ENCODE peak calls at places on chromosome 6, in six cellular contexts. One of them, this sample, is unnamed.

GRCh38 chr6:4853782-4854511 is 77.7 kb downstream of the CDYL start:
- DNase-seq in activated CD8-positive, alpha-beta T cell treated with anti-CD3 and anti-CD28 coated beads for 36 hours: peak
- DNase-seq in fibroblast of lung: no peak
- DNase-seq in omental fat pad: no peak
- DNase-seq in CD4-positive, alpha-beta T cell: no peak
- DNase-seq in AG04450: no peak
- DNase-seq in this sample: no peak

GRCh38 chr6:76876922-76877553 is 586.3 kb downstream of the HTR1B start:
- DNase-seq in activated CD8-positive, alpha-beta T cell treated with anti-CD3 and anti-CD28 coated beads for 36 hours: no peak
- DNase-seq in fibroblast of lung: peak
- DNase-seq in omental fat pad: no peak
- DNase-seq in CD4-positive, alpha-beta T cell: no peak
- DNase-seq in AG04450: no peak
- DNase-seq in this sample: no peak

GRCh38 chr6:44097782-44098317 is 29.4 kb downstream of the MRPL14 start:
- DNase-seq in activated CD8-positive, alpha-beta T cell treated with anti-CD3 and anti-CD28 coated beads for 36 hours: no peak
- DNase-seq in fibroblast of lung: no peak
- DNase-seq in omental fat pad: no peak
- DNase-seq in CD4-positive, alpha-beta T cell: no peak
- DNase-seq in AG04450: no peak
- DNase-seq in this sample: no peak

GRCh38 chr6:161949531-161949930 is 675.7 kb upstream of the AGPAT4 start:
- DNase-seq in activated CD8-positive, alpha-beta T cell treated with anti-CD3 and anti-CD28 coated beads for 36 hours: no peak
- DNase-seq in fibroblast of lung: no peak
- DNase-seq in omental fat pad: no peak
- DNase-seq in CD4-positive, alpha-beta T cell: no peak
- DNase-seq in AG04450: no peak
- DNase-seq in this sample: no peak

GRCh38 chr6:3324262-3324942 is 65.7 kb downstream of the PSMG4 start:
- DNase-seq in activated CD8-positive, alpha-beta T cell treated with anti-CD3 and anti-CD28 coated beads for 36 hours: peak
- DNase-seq in fibroblast of lung: peak
- DNase-seq in omental fat pad: no peak
- DNase-seq in CD4-positive, alpha-beta T cell: no peak
- DNase-seq in AG04450: peak
- DNase-seq in this sample: no peak

GRCh38 chr6:75794351-75794846 is 45.4 kb downstream of the MYO6 start:
- DNase-seq in activated CD8-positive, alpha-beta T cell treated with anti-CD3 and anti-CD28 coated beads for 36 hours: no peak
- DNase-seq in fibroblast of lung: no peak
- DNase-seq in omental fat pad: no peak
- DNase-seq in CD4-positive, alpha-beta T cell: no peak
- DNase-seq in AG04450: no peak
- DNase-seq in this sample: no peak

GRCh38 chr6:154874684-154875594 is 120.2 kb upstream of the TIAM2 start:
- DNase-seq in activated CD8-positive, alpha-beta T cell treated with anti-CD3 and anti-CD28 coated beads for 36 hours: no peak
- DNase-seq in fibroblast of lung: no peak
- DNase-seq in omental fat pad: no peak
- DNase-seq in CD4-positive, alpha-beta T cell: no peak
- DNase-seq in AG04450: no peak
- DNase-seq in this sample: no peak

GRCh38 chr6:43707767-43708166 is 20.2 kb upstream of the MRPS18A start:
- DNase-seq in activated CD8-positive, alpha-beta T cell treated with anti-CD3 and anti-CD28 coated beads for 36 hours: no peak
- DNase-seq in fibroblast of lung: no peak
- DNase-seq in omental fat pad: no peak
- DNase-seq in CD4-positive, alpha-beta T cell: no peak
- DNase-seq in AG04450: no peak
- DNase-seq in this sample: no peak

GRCh38 chr6:147507162-147508072 is 1.1 kb upstream of the SAMD5 start:
- DNase-seq in activated CD8-positive, alpha-beta T cell treated with anti-CD3 and anti-CD28 coated beads for 36 hours: no peak
- DNase-seq in fibroblast of lung: no peak
- DNase-seq in omental fat pad: no peak
- DNase-seq in CD4-positive, alpha-beta T cell: no peak
- DNase-seq in AG04450: no peak
- DNase-seq in this sample: no peak

GRCh38 chr6:89566930-89567634 is 71.5 kb downstream of the LYRM2 start:
- DNase-seq in activated CD8-positive, alpha-beta T cell treated with anti-CD3 and anti-CD28 coated beads for 36 hours: no peak
- DNase-seq in fibroblast of lung: no peak
- DNase-seq in omental fat pad: no peak
- DNase-seq in CD4-positive, alpha-beta T cell: no peak
- DNase-seq in AG04450: no peak
- DNase-seq in this sample: no peak

GRCh38 chr6:558089-558488 is 98.8 kb downstream of the HUS1B start:
- DNase-seq in activated CD8-positive, alpha-beta T cell treated with anti-CD3 and anti-CD28 coated beads for 36 hours: no peak
- DNase-seq in fibroblast of lung: peak
- DNase-seq in omental fat pad: no peak
- DNase-seq in CD4-positive, alpha-beta T cell: no peak
- DNase-seq in AG04450: no peak
- DNase-seq in this sample: no peak
- TF ChIP-seq CTCF in activated CD8-positive, alpha-beta T cell treated with anti-CD3 and anti-CD28 coated beads for 36 hours: peak
- TF ChIP-seq CTCF in fibroblast of lung: peak
- TF ChIP-seq CTCF in omental fat pad: no peak
- TF ChIP-seq CTCF in CD4-positive, alpha-beta T cell: peak
- TF ChIP-seq CTCF in AG04450: peak
- TF ChIP-seq CTCF in this sample: no peak

DNA sequence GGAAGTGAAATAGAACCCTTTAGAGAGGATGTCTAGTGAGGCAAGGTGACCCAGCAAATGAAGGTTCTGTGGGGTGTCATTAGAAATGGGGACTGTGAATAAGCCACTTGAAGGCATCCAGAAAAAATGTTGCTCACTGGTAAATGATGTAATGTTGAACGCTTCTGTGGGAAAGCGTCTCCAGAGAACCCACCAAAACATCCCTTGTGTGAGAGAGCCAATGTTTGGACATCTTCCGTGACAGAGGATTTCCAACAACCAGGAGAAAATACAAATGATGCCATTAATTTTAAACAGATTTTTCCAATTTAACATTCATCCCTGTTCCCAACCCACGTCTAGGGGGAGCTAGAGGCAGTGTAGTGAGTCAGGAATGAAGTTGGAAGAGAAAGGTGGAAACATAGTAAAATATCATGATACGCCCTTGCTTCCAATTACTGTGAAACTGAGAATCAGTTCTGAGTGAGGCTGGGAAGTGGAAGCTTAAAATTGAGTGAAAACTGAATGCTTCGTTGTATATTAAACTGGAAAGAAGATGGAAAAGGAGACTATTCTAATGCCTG is 584.2 kb downstream of the CD109 start:
- DNase-seq in activated CD8-positive, alpha-beta T cell treated with anti-CD3 and anti-CD28 coated beads for 36 hours: no peak
- DNase-seq in fibroblast of lung: no peak
- DNase-seq in omental fat pad: no peak
- DNase-seq in CD4-positive, alpha-beta T cell: no peak
- DNase-seq in AG04450: no peak
- DNase-seq in this sample: no peak
- TF ChIP-seq CTCF in activated CD8-positive, alpha-beta T cell treated with anti-CD3 and anti-CD28 coated beads for 36 hours: no peak
- TF ChIP-seq CTCF in fibroblast of lung: no peak
- TF ChIP-seq CTCF in omental fat pad: no peak
- TF ChIP-seq CTCF in CD4-positive, alpha-beta T cell: no peak
- TF ChIP-seq CTCF in AG04450: peak
- TF ChIP-seq CTCF in this sample: peak

GRCh38 chr6:40456390-40457013 is 130.7 kb downstream of the LRFN2 start:
- DNase-seq in activated CD8-positive, alpha-beta T cell treated with anti-CD3 and anti-CD28 coated beads for 36 hours: no peak
- DNase-seq in fibroblast of lung: no peak
- DNase-seq in omental fat pad: no peak
- DNase-seq in CD4-positive, alpha-beta T cell: no peak
- DNase-seq in AG04450: no peak
- DNase-seq in this sample: no peak
- TF ChIP-seq CTCF in activated CD8-positive, alpha-beta T cell treated with anti-CD3 and anti-CD28 coated beads for 36 hours: no peak
- TF ChIP-seq CTCF in fibroblast of lung: no peak
- TF ChIP-seq CTCF in omental fat pad: no peak
- TF ChIP-seq CTCF in CD4-positive, alpha-beta T cell: no peak
- TF ChIP-seq CTCF in AG04450: no peak
- TF ChIP-seq CTCF in this sample: no peak

DNA sequence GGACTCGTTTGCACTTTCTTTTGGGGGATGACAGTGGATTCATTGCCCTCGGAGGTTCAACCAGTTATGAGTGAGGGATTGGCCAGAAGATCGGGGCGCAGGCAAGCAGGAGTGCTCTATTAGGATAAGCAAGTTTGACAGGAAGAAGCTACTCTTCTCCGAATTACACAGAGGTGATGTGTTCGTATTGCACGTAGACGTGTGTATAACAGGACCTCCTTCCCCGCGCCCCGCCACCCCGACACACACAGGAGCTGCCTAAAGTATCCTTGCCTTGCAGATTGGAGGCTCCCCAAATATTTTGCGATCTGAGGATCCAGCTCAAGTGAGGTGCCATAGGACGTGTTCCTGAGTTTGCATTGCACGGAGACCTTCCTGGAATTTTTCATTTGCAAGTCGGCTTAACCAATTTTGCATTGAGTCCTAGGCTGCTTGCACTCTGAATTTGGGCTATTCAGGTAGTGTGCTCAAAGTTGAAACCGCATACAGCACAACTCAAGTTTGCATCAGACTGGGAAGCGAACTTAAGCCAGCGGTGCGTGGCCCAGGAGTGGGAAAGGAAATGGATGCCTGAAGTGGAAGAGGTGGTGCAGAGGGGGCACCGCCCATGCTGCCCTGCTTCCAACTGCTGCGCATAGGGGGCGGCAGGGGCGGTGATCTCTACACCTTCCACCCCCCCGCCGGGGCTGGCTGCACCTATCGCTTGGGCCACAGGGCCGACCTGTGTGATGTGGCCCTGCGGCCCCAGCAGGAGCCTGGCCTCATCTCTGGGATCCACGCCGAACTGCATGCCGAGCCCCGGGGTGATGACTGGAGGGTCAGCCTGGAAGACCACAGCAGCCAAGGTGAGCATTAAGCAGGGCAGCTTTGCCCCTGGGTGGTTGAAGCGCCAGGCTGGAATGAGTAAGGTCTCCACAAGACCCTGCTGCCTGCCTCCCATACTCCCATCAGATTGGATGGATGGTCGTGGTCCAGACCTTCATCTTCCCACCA is 770 bp downstream of the TCF19 start:
- DNase-seq in activated CD8-positive, alpha-beta T cell treated with anti-CD3 and anti-CD28 coated beads for 36 hours: peak
- DNase-seq in fibroblast of lung: peak
- DNase-seq in omental fat pad: no peak
- DNase-seq in CD4-positive, alpha-beta T cell: no peak
- DNase-seq in AG04450: no peak
- DNase-seq in this sample: no peak
- TF ChIP-seq CTCF in activated CD8-positive, alpha-beta T cell treated with anti-CD3 and anti-CD28 coated beads for 36 hours: no peak
- TF ChIP-seq CTCF in fibroblast of lung: no peak
- TF ChIP-seq CTCF in omental fat pad: no peak
- TF ChIP-seq CTCF in CD4-positive, alpha-beta T cell: no peak
- TF ChIP-seq CTCF in AG04450: no peak
- TF ChIP-seq CTCF in this sample: no peak

DNA sequence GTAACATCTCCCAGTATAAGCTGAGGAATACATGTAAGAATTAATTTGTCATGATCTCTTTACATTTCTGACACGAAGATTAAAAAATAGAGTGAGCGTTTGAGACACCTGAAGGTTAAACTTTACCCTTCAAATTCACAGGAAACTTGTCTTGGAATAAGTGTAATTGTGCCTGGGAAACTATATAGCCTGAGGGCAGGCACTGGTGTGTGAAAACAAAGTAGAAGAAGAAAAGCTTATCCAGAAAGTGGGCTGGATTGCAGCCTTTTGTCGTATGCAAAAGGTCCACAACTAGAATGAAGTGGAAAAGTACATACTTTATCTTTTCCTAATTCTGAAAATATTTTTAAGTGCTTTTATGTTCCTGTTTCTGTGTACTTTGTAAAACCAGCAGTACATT is 275.7 kb upstream of the TCF21 start:
- DNase-seq in activated CD8-positive, alpha-beta T cell treated with anti-CD3 and anti-CD28 coated beads for 36 hours: no peak
- DNase-seq in fibroblast of lung: no peak
- DNase-seq in omental fat pad: no peak
- DNase-seq in CD4-positive, alpha-beta T cell: no peak
- DNase-seq in AG04450: no peak
- DNase-seq in this sample: no peak
- TF ChIP-seq CTCF in activated CD8-positive, alpha-beta T cell treated with anti-CD3 and anti-CD28 coated beads for 36 hours: no peak
- TF ChIP-seq CTCF in fibroblast of lung: no peak
- TF ChIP-seq CTCF in omental fat pad: no peak
- TF ChIP-seq CTCF in CD4-positive, alpha-beta T cell: no peak
- TF ChIP-seq CTCF in AG04450: no peak
- TF ChIP-seq CTCF in this sample: no peak

GRCh38 chr6:20403766-20404640 is 2.3 kb downstream of the E2F3 start:
- DNase-seq in activated CD8-positive, alpha-beta T cell treated with anti-CD3 and anti-CD28 coated beads for 36 hours: peak
- DNase-seq in fibroblast of lung: peak
- DNase-seq in omental fat pad: no peak
- DNase-seq in CD4-positive, alpha-beta T cell: no peak
- DNase-seq in AG04450: no peak
- DNase-seq in this sample: no peak

GRCh38 chr6:20404641-20405032 is 3.0 kb downstream of the E2F3 start:
- DNase-seq in activated CD8-positive, alpha-beta T cell treated with anti-CD3 and anti-CD28 coated beads for 36 hours: peak
- DNase-seq in fibroblast of lung: peak
- DNase-seq in omental fat pad: no peak
- DNase-seq in CD4-positive, alpha-beta T cell: peak
- DNase-seq in AG04450: no peak
- DNase-seq in this sample: peak

GRCh38 chr6:20401403-20402180 is at the start of gene E2F3:
- DNase-seq in activated CD8-positive, alpha-beta T cell treated with anti-CD3 and anti-CD28 coated beads for 36 hours: peak
- DNase-seq in fibroblast of lung: peak
- DNase-seq in omental fat pad: peak
- DNase-seq in CD4-positive, alpha-beta T cell: peak
- DNase-seq in AG04450: peak
- DNase-seq in this sample: peak

GRCh38 chr6:20402181-20403079 is 751 bp downstream of the E2F3 start:
- DNase-seq in activated CD8-positive, alpha-beta T cell treated with anti-CD3 and anti-CD28 coated beads for 36 hours: peak
- DNase-seq in fibroblast of lung: peak
- DNase-seq in omental fat pad: no peak
- DNase-seq in CD4-positive, alpha-beta T cell: no peak
- DNase-seq in AG04450: no peak
- DNase-seq in this sample: no peak

GRCh38 chr6:20403080-20403765 is 1.5 kb downstream of the E2F3 start:
- DNase-seq in activated CD8-positive, alpha-beta T cell treated with anti-CD3 and anti-CD28 coated beads for 36 hours: peak
- DNase-seq in fibroblast of lung: peak
- DNase-seq in omental fat pad: peak
- DNase-seq in CD4-positive, alpha-beta T cell: peak
- DNase-seq in AG04450: no peak
- DNase-seq in this sample: no peak
- TF ChIP-seq CTCF in activated CD8-positive, alpha-beta T cell treated with anti-CD3 and anti-CD28 coated beads for 36 hours: no peak
- TF ChIP-seq CTCF in fibroblast of lung: no peak
- TF ChIP-seq CTCF in omental fat pad: no peak
- TF ChIP-seq CTCF in CD4-positive, alpha-beta T cell: no peak
- TF ChIP-seq CTCF in AG04450: no peak
- TF ChIP-seq CTCF in this sample: no peak

This sample was measured in D721Med.